ENCODE peak calls at places on chromosomes 13 and 19, in seven cellular contexts. K, J, O, R, W, B and S are unnamed samples.

GRCh38 chr19:19053508-19054314 is 10.1 kb upstream of the SLC25A42 start:
- DNase-seq in K (peak; percentile 63), J (peak; percentile 70), O (peak; percentile 65), R (peak; percentile 71), W (peak; percentile 79), B (peak; percentile 47), S (no peak)

GRCh38 chr19:7224205-7224833 is 69.9 kb downstream of the INSR start:
- DNase-seq in K (no peak), J (peak; percentile 69), O (peak; percentile 65), R (no peak), W (no peak), B (no peak), S (no peak)

GRCh38 chr13:82654851-82655517 is 1227.3 kb downstream of the SLITRK1 start:
- DNase-seq in K (no peak), J (no peak), O (peak; percentile 25), R (no peak), W (no peak), B (peak; percentile 31), S (no peak)

GRCh38 chr13:49241296-49241695 is 6.4 kb upstream of the CDADC1 start:
- DNase-seq in K (no peak), J (no peak), O (no peak), R (no peak), W (no peak), B (no peak), S (no peak)

GRCh38 chr13:104485571-104485970 is 1419.4 kb upstream of the SLC10A2 start:
- DNase-seq in K (no peak), J (no peak), O (no peak), R (no peak), W (no peak), B (no peak), S (no peak)

GRCh38 chr13:110627761-110628476 is 12.6 kb downstream of the NAXD start:
- DNase-seq in K (no peak), J (no peak), O (no peak), R (no peak), W (no peak), B (no peak), S (no peak)

GRCh38 chr19:17841810-17842662 is 5.7 kb downstream of the JAK3 start:
- DNase-seq in K (peak; percentile 80), J (peak; percentile 86), O (peak; percentile 91), R (peak; percentile 49), W (peak; percentile 79), B (peak; percentile 82), S (no peak)

GRCh38 chr13:73334459-73334858 is 275.7 kb downstream of the KLF5 start:
- DNase-seq in K (no peak), J (no peak), O (no peak), R (no peak), W (no peak), B (no peak), S (no peak)

GRCh38 chr19:5036733-5037681 is 68.1 kb downstream of the KDM4B start:
- DNase-seq in K (no peak), J (no peak), O (no peak), R (no peak), W (no peak), B (peak; percentile 66), S (no peak)

GRCh38 chr13:78609464-78610205 is 6.3 kb upstream of the POU4F1 start:
- DNase-seq in K (no peak), J (no peak), O (no peak), R (no peak), W (no peak), B (no peak), S (no peak)

GRCh38 chr13:114106991-114107685 is 25.3 kb downstream of the RASA3 start:
- DNase-seq in K (no peak), J (no peak), O (no peak), R (no peak), W (no peak), B (no peak), S (no peak)

GRCh38 chr13:60152114-60152513 is 11.6 kb downstream of the DIAPH3 start:
- DNase-seq in K (no peak), J (no peak), O (no peak), R (no peak), W (no peak), B (peak; percentile 20), S (no peak)

GRCh38 chr19:5046339-5047039 is 77.6 kb downstream of the KDM4B start:
- DNase-seq in K (no peak), J (peak; percentile 83), O (peak; percentile 80), R (no peak), W (peak; percentile 81), B (peak; percentile 60), S (no peak)

GRCh38 chr13:20219585-20219984 is 12.5 kb downstream of the GJB6 start:
- DNase-seq in K (no peak), J (no peak), O (no peak), R (no peak), W (no peak), B (no peak), S (no peak)

GRCh38 chr19:932647-933552 is 7.1 kb downstream of the ARID3A start:
- DNase-seq in K (no peak), J (peak; percentile 71), O (peak; percentile 61), R (peak; percentile 59), W (no peak), B (peak; percentile 94), S (no peak)

GRCh38 chr13:113929628-113930615 is 44.0 kb downstream of the C13orf46 start:
- DNase-seq in K (no peak), J (peak; percentile 21), O (no peak), R (no peak), W (no peak), B (no peak), S (no peak)

GRCh38 chr19:35073516-35073915 is 32.0 kb downstream of the HPN start:
- DNase-seq in K (no peak), J (no peak), O (no peak), R (no peak), W (peak; percentile 35), B (no peak), S (no peak)

GRCh38 chr13:88601949-88602348 is 930.8 kb downstream of the SLITRK5 start:
- DNase-seq in K (no peak), J (no peak), O (no peak), R (no peak), W (no peak), B (no peak), S (no peak)

GRCh38 chr19:45117167-45117594 is 24.2 kb downstream of the PPP1R37 start:
- DNase-seq in K (peak; percentile 66), J (no peak), O (no peak), R (peak; percentile 29), W (peak; percentile 49), B (no peak), S (no peak)

GRCh38 chr19:45322311-45322710 is 364 bp downstream of the CKM start:
- DNase-seq in K (no peak), J (no peak), O (no peak), R (no peak), W (no peak), B (no peak), S (no peak)

GRCh38 chr13:45417790-45418534 is at the start of gene SLC25A30:
- DNase-seq in K (peak; percentile 83), J (peak; percentile 96), O (peak; percentile 98), R (peak; percentile 91), W (peak; percentile 54), B (peak; percentile 93), S (peak; percentile 66)

GRCh38 chr13:77345150-77345780 is 18.4 kb upstream of the MYCBP2 start:
- DNase-seq in K (no peak), J (no peak), O (no peak), R (no peak), W (no peak), B (no peak), S (no peak)

GRCh38 chr19:19539738-19540703 is 2.0 kb downstream of the CILP2 start:
- DNase-seq in K (peak; percentile 75), J (peak; percentile 69), O (peak; percentile 95), R (peak; percentile 74), W (no peak), B (peak; percentile 62), S (no peak)

GRCh38 chr19:9913237-9914000 is 22.9 kb downstream of the OLFM2 start:
- DNase-seq in K (no peak), J (peak; percentile 28), O (no peak), R (no peak), W (no peak), B (no peak), S (no peak)

GRCh38 chr19:53389591-53390377 is 5.2 kb upstream of the ZNF765 start:
- DNase-seq in K (no peak), J (no peak), O (no peak), R (no peak), W (peak; percentile 43), B (no peak), S (no peak)

GRCh38 chr19:31141301-31141700 is 207.9 kb downstream of the TSHZ3 start:
- DNase-seq in K (no peak), J (no peak), O (no peak), R (no peak), W (no peak), B (peak; percentile 40), S (no peak)

GRCh38 chr13:60009300-60010248 is 154.2 kb downstream of the DIAPH3 start:
- DNase-seq in K (no peak), J (peak; percentile 82), O (peak; percentile 97), R (no peak), W (no peak), B (no peak), S (no peak)

GRCh38 chr19:55257461-55258411 is 1.1 kb downstream of the PPP6R1 start:
- DNase-seq in K (no peak), J (no peak), O (peak; percentile 41), R (peak; percentile 24), W (peak; percentile 75), B (no peak), S (no peak)

GRCh38 chr19:21143846-21144245 is 2.0 kb downstream of the ZNF431 start:
- DNase-seq in K (no peak), J (no peak), O (no peak), R (no peak), W (no peak), B (no peak), S (no peak)

GRCh38 chr19:5907216-5907615 is 2.5 kb downstream of the VMAC start:
- DNase-seq in K (no peak), J (no peak), O (no peak), R (no peak), W (no peak), B (no peak), S (no peak)

GRCh38 chr13:76937416-76937815 is 10.9 kb upstream of the ACOD1 start:
- DNase-seq in K (no peak), J (no peak), O (no peak), R (no peak), W (no peak), B (peak; percentile 96), S (no peak)